ENCODE peak calls at places on chromosomes 2 and 18, in nine cellular contexts. L, E, W, N, D, T, Y, I and K are unnamed samples.

GRCh38 chr18:7452331-7452730 is 114.8 kb upstream of the PTPRM start:
- DNase-seq in L (peak), E (peak), W (no peak), N (no peak), D (no peak), T (no peak), Y (peak), I (no peak), K (no peak)

GRCh38 chr18:8084160-8084559 is 517.0 kb downstream of the PTPRM start:
- DNase-seq in L (peak), E (peak), W (peak), N (no peak), D (peak), T (no peak), Y (peak), I (peak), K (no peak)

GRCh38 chr2:9169310-9170107 is 37.1 kb upstream of the ASAP2 start:
- DNase-seq in L (no peak), E (no peak), W (no peak), N (no peak), D (no peak), T (no peak), Y (no peak), I (no peak), K (no peak)

GRCh38 chr2:209463226-209463625 is 39.4 kb downstream of the MAP2 start:
- DNase-seq in L (no peak), E (no peak), W (no peak), N (no peak), D (no peak), T (no peak), Y (no peak), I (no peak), K (no peak)

GRCh38 chr18:59268722-59269562 is 4.3 kb downstream of the RAX start:
- DNase-seq in L (no peak), E (peak), W (no peak), N (no peak), D (peak), T (peak), Y (no peak), I (peak), K (peak)

GRCh38 chr2:46893231-46893943 is 22.2 kb downstream of the MCFD2 start:
- DNase-seq in L (no peak), E (no peak), W (no peak), N (no peak), D (peak), T (no peak), Y (no peak), I (no peak), K (no peak)

GRCh38 chr2:209614630-209615369 is 156.8 kb upstream of the UNC80 start:
- DNase-seq in L (no peak), E (no peak), W (peak), N (no peak), D (no peak), T (no peak), Y (no peak), I (peak), K (no peak)

GRCh38 chr18:36496022-36496421 is 198.5 kb downstream of the FHOD3 start:
- DNase-seq in L (no peak), E (no peak), W (peak), N (no peak), D (no peak), T (no peak), Y (no peak), I (no peak), K (no peak)

GRCh38 chr2:197369228-197369945 is 58.8 kb upstream of the ANKRD44 start:
- DNase-seq in L (no peak), E (no peak), W (peak), N (no peak), D (no peak), T (no peak), Y (no peak), I (peak), K (no peak)

GRCh38 chr2:181312515-181312927 is 144.7 kb upstream of the ITGA4 start:
- DNase-seq in L (no peak), E (no peak), W (no peak), N (no peak), D (no peak), T (no peak), Y (no peak), I (no peak), K (no peak)

GRCh38 chr2:134148843-134149472 is 104.9 kb upstream of the MGAT5 start:
- DNase-seq in L (no peak), E (no peak), W (no peak), N (no peak), D (no peak), T (no peak), Y (no peak), I (peak), K (no peak)

GRCh38 chr18:32893915-32894314 is 121.1 kb upstream of the KLHL14 start:
- DNase-seq in L (peak), E (no peak), W (no peak), N (no peak), D (no peak), T (no peak), Y (no peak), I (peak), K (no peak)

GRCh38 chr2:10382313-10383061 is 65.6 kb downstream of the ODC1 start:
- DNase-seq in L (no peak), E (no peak), W (no peak), N (no peak), D (no peak), T (no peak), Y (no peak), I (peak), K (peak)

GRCh38 chr2:223976635-223977226 is 19.5 kb downstream of the MRPL44 start:
- DNase-seq in L (no peak), E (no peak), W (peak), N (no peak), D (no peak), T (no peak), Y (peak), I (no peak), K (no peak)